ENCODE peak calls at places on chromosomes 5 and 9, in seven cellular contexts. One of them, this sample, is unnamed.

GRCh38 chr9:78000221-78000620 is 31.4 kb downstream of the GNAQ start:
- DNase-seq in AG09319: no peak
- DNase-seq in small intestine: no peak
- DNase-seq in stimulated activated CD8-positive, alpha-beta memory T cell treated with anti-CD3 and anti-CD28 coated beads, Interleukin-12 subunit alpha, Interleukin-12 subunit beta, amount 100 ng/mL, for 1 hour: no peak
- DNase-seq in skeletal muscle cell: no peak
- DNase-seq in left lung: no peak
- DNase-seq in CD8-positive, alpha-beta memory T cell: no peak
- DNase-seq in this sample: no peak

GRCh38 chr5:87260604-87261200 is 7.0 kb upstream of the RASA1 start:
- DNase-seq in AG09319: no peak
- DNase-seq in skeletal muscle cell: no peak
- DNase-seq in stimulated activated CD8-positive, alpha-beta memory T cell treated with anti-CD3 and anti-CD28 coated beads, Interleukin-12 subunit alpha, Interleukin-12 subunit beta, amount 100 ng/mL, for 1 hour: no peak
- DNase-seq in small intestine: peak
- DNase-seq in CD8-positive, alpha-beta memory T cell: no peak
- DNase-seq in left lung: no peak
- DNase-seq in this sample: no peak

GRCh38 chr5:56515011-56515410 is 281.9 kb upstream of the ANKRD55 start:
- DNase-seq in small intestine: no peak
- DNase-seq in stimulated activated CD8-positive, alpha-beta memory T cell treated with anti-CD3 and anti-CD28 coated beads, Interleukin-12 subunit alpha, Interleukin-12 subunit beta, amount 100 ng/mL, for 1 hour: no peak
- DNase-seq in CD8-positive, alpha-beta memory T cell: no peak
- DNase-seq in skeletal muscle cell: no peak
- DNase-seq in left lung: no peak
- DNase-seq in AG09319: no peak
- DNase-seq in this sample: no peak

GRCh38 chr5:173243808-173244305 is 8.9 kb upstream of the NKX2-5 start:
- DNase-seq in skeletal muscle cell: no peak
- DNase-seq in stimulated activated CD8-positive, alpha-beta memory T cell treated with anti-CD3 and anti-CD28 coated beads, Interleukin-12 subunit alpha, Interleukin-12 subunit beta, amount 100 ng/mL, for 1 hour: no peak
- DNase-seq in CD8-positive, alpha-beta memory T cell: no peak
- DNase-seq in left lung: no peak
- DNase-seq in AG09319: no peak
- DNase-seq in small intestine: no peak
- DNase-seq in this sample: no peak

GRCh38 chr9:77864096-77864889 is 167.3 kb downstream of the GNAQ start:
- DNase-seq in small intestine: peak
- DNase-seq in skeletal muscle cell: no peak
- DNase-seq in CD8-positive, alpha-beta memory T cell: no peak
- DNase-seq in stimulated activated CD8-positive, alpha-beta memory T cell treated with anti-CD3 and anti-CD28 coated beads, Interleukin-12 subunit alpha, Interleukin-12 subunit beta, amount 100 ng/mL, for 1 hour: no peak
- DNase-seq in AG09319: no peak
- DNase-seq in left lung: no peak
- DNase-seq in this sample: no peak

GRCh38 chr9:125200216-125201047 is at the start of gene RABEPK:
- DNase-seq in small intestine: peak
- DNase-seq in skeletal muscle cell: peak
- DNase-seq in left lung: peak
- DNase-seq in CD8-positive, alpha-beta memory T cell: peak
- DNase-seq in AG09319: peak
- DNase-seq in stimulated activated CD8-positive, alpha-beta memory T cell treated with anti-CD3 and anti-CD28 coated beads, Interleukin-12 subunit alpha, Interleukin-12 subunit beta, amount 100 ng/mL, for 1 hour: peak
- DNase-seq in this sample: peak

GRCh38 chr9:101354765-101355708 is 29.8 kb downstream of the BAAT start:
- DNase-seq in stimulated activated CD8-positive, alpha-beta memory T cell treated with anti-CD3 and anti-CD28 coated beads, Interleukin-12 subunit alpha, Interleukin-12 subunit beta, amount 100 ng/mL, for 1 hour: no peak
- DNase-seq in AG09319: no peak
- DNase-seq in left lung: no peak
- DNase-seq in skeletal muscle cell: no peak
- DNase-seq in small intestine: peak
- DNase-seq in CD8-positive, alpha-beta memory T cell: no peak
- DNase-seq in this sample: no peak

GRCh38 chr9:92066131-92066530 is 49.1 kb downstream of the SPTLC1 start:
- DNase-seq in CD8-positive, alpha-beta memory T cell: no peak
- DNase-seq in small intestine: no peak
- DNase-seq in skeletal muscle cell: no peak
- DNase-seq in stimulated activated CD8-positive, alpha-beta memory T cell treated with anti-CD3 and anti-CD28 coated beads, Interleukin-12 subunit alpha, Interleukin-12 subunit beta, amount 100 ng/mL, for 1 hour: no peak
- DNase-seq in AG09319: no peak
- DNase-seq in left lung: no peak
- DNase-seq in this sample: no peak

GRCh38 chr9:100597236-100597635 is 19.4 kb downstream of the CAVIN4 start:
- DNase-seq in AG09319: no peak
- DNase-seq in left lung: no peak
- DNase-seq in small intestine: no peak
- DNase-seq in CD8-positive, alpha-beta memory T cell: no peak
- DNase-seq in stimulated activated CD8-positive, alpha-beta memory T cell treated with anti-CD3 and anti-CD28 coated beads, Interleukin-12 subunit alpha, Interleukin-12 subunit beta, amount 100 ng/mL, for 1 hour: no peak
- DNase-seq in skeletal muscle cell: no peak
- DNase-seq in this sample: no peak

GRCh38 chr9:111516061-111516465 is 8.9 kb upstream of the ZNF483 start:
- DNase-seq in stimulated activated CD8-positive, alpha-beta memory T cell treated with anti-CD3 and anti-CD28 coated beads, Interleukin-12 subunit alpha, Interleukin-12 subunit beta, amount 100 ng/mL, for 1 hour: no peak
- DNase-seq in AG09319: no peak
- DNase-seq in CD8-positive, alpha-beta memory T cell: no peak
- DNase-seq in small intestine: no peak
- DNase-seq in skeletal muscle cell: no peak
- DNase-seq in left lung: no peak
- DNase-seq in this sample: no peak

GRCh38 chr5:92215116-92215515 is 832.0 kb upstream of the ARRDC3 start:
- DNase-seq in left lung: no peak
- DNase-seq in CD8-positive, alpha-beta memory T cell: no peak
- DNase-seq in small intestine: no peak
- DNase-seq in skeletal muscle cell: no peak
- DNase-seq in stimulated activated CD8-positive, alpha-beta memory T cell treated with anti-CD3 and anti-CD28 coated beads, Interleukin-12 subunit alpha, Interleukin-12 subunit beta, amount 100 ng/mL, for 1 hour: no peak
- DNase-seq in AG09319: no peak
- DNase-seq in this sample: no peak

GRCh38 chr9:16816006-16816405 is 54.5 kb downstream of the BNC2 start:
- DNase-seq in CD8-positive, alpha-beta memory T cell: no peak
- DNase-seq in small intestine: no peak
- DNase-seq in stimulated activated CD8-positive, alpha-beta memory T cell treated with anti-CD3 and anti-CD28 coated beads, Interleukin-12 subunit alpha, Interleukin-12 subunit beta, amount 100 ng/mL, for 1 hour: no peak
- DNase-seq in skeletal muscle cell: no peak
- DNase-seq in left lung: no peak
- DNase-seq in AG09319: no peak
- DNase-seq in this sample: no peak

GRCh38 chr5:178546675-178547033 is 43.5 kb downstream of the COL23A1 start:
- DNase-seq in left lung: no peak
- DNase-seq in skeletal muscle cell: no peak
- DNase-seq in AG09319: no peak
- DNase-seq in CD8-positive, alpha-beta memory T cell: no peak
- DNase-seq in stimulated activated CD8-positive, alpha-beta memory T cell treated with anti-CD3 and anti-CD28 coated beads, Interleukin-12 subunit alpha, Interleukin-12 subunit beta, amount 100 ng/mL, for 1 hour: no peak
- DNase-seq in small intestine: no peak
- DNase-seq in this sample: no peak

GRCh38 chr5:176632777-176633176 is 2.3 kb downstream of the EIF4E1B start:
- DNase-seq in AG09319: no peak
- DNase-seq in stimulated activated CD8-positive, alpha-beta memory T cell treated with anti-CD3 and anti-CD28 coated beads, Interleukin-12 subunit alpha, Interleukin-12 subunit beta, amount 100 ng/mL, for 1 hour: no peak
- DNase-seq in CD8-positive, alpha-beta memory T cell: no peak
- DNase-seq in skeletal muscle cell: no peak
- DNase-seq in small intestine: no peak
- DNase-seq in left lung: no peak
- DNase-seq in this sample: no peak

GRCh38 chr9:111969622-111970021 is 73.0 kb downstream of the UGCG start:
- DNase-seq in CD8-positive, alpha-beta memory T cell: no peak
- DNase-seq in stimulated activated CD8-positive, alpha-beta memory T cell treated with anti-CD3 and anti-CD28 coated beads, Interleukin-12 subunit alpha, Interleukin-12 subunit beta, amount 100 ng/mL, for 1 hour: no peak
- DNase-seq in small intestine: no peak
- DNase-seq in left lung: no peak
- DNase-seq in AG09319: no peak
- DNase-seq in skeletal muscle cell: no peak
- DNase-seq in this sample: no peak

GRCh38 chr5:683619-684481 is 9.3 kb downstream of the TPPP start:
- DNase-seq in AG09319: no peak
- DNase-seq in skeletal muscle cell: no peak
- DNase-seq in stimulated activated CD8-positive, alpha-beta memory T cell treated with anti-CD3 and anti-CD28 coated beads, Interleukin-12 subunit alpha, Interleukin-12 subunit beta, amount 100 ng/mL, for 1 hour: no peak
- DNase-seq in small intestine: no peak
- DNase-seq in CD8-positive, alpha-beta memory T cell: no peak
- DNase-seq in left lung: peak
- DNase-seq in this sample: no peak

GRCh38 chr9:21513431-21513830 is 31.3 kb upstream of the IFNE start:
- DNase-seq in skeletal muscle cell: peak
- DNase-seq in CD8-positive, alpha-beta memory T cell: no peak
- DNase-seq in small intestine: no peak
- DNase-seq in AG09319: no peak
- DNase-seq in stimulated activated CD8-positive, alpha-beta memory T cell treated with anti-CD3 and anti-CD28 coated beads, Interleukin-12 subunit alpha, Interleukin-12 subunit beta, amount 100 ng/mL, for 1 hour: no peak
- DNase-seq in left lung: no peak
- DNase-seq in this sample: no peak

GRCh38 chr9:125409637-125410521 is 148.3 kb downstream of the GAPVD1 start:
- DNase-seq in CD8-positive, alpha-beta memory T cell: peak
- DNase-seq in left lung: no peak
- DNase-seq in skeletal muscle cell: no peak
- DNase-seq in stimulated activated CD8-positive, alpha-beta memory T cell treated with anti-CD3 and anti-CD28 coated beads, Interleukin-12 subunit alpha, Interleukin-12 subunit beta, amount 100 ng/mL, for 1 hour: no peak
- DNase-seq in small intestine: peak
- DNase-seq in AG09319: peak
- DNase-seq in this sample: no peak

GRCh38 chr5:169763437-169764301 is 126.6 kb downstream of the DOCK2 start:
- DNase-seq in small intestine: no peak
- DNase-seq in skeletal muscle cell: no peak
- DNase-seq in CD8-positive, alpha-beta memory T cell: no peak
- DNase-seq in AG09319: no peak
- DNase-seq in stimulated activated CD8-positive, alpha-beta memory T cell treated with anti-CD3 and anti-CD28 coated beads, Interleukin-12 subunit alpha, Interleukin-12 subunit beta, amount 100 ng/mL, for 1 hour: no peak
- DNase-seq in left lung: no peak
- DNase-seq in this sample: no peak

GRCh38 chr9:134521817-134522501 is 119.6 kb upstream of the COL5A1 start:
- DNase-seq in small intestine: no peak
- DNase-seq in skeletal muscle cell: no peak
- DNase-seq in stimulated activated CD8-positive, alpha-beta memory T cell treated with anti-CD3 and anti-CD28 coated beads, Interleukin-12 subunit alpha, Interleukin-12 subunit beta, amount 100 ng/mL, for 1 hour: no peak
- DNase-seq in CD8-positive, alpha-beta memory T cell: no peak
- DNase-seq in left lung: peak
- DNase-seq in AG09319: no peak
- DNase-seq in this sample: no peak

GRCh38 chr5:88944751-88945507 is 61.9 kb upstream of the MEF2C start:
- DNase-seq in CD8-positive, alpha-beta memory T cell: no peak
- DNase-seq in skeletal muscle cell: no peak
- DNase-seq in AG09319: peak
- DNase-seq in stimulated activated CD8-positive, alpha-beta memory T cell treated with anti-CD3 and anti-CD28 coated beads, Interleukin-12 subunit alpha, Interleukin-12 subunit beta, amount 100 ng/mL, for 1 hour: no peak
- DNase-seq in small intestine: no peak
- DNase-seq in left lung: no peak
- DNase-seq in this sample: no peak

GRCh38 chr5:115179068-115179958 is 9.6 kb upstream of the TRIM36 start:
- DNase-seq in skeletal muscle cell: no peak
- DNase-seq in CD8-positive, alpha-beta memory T cell: no peak
- DNase-seq in left lung: peak
- DNase-seq in stimulated activated CD8-positive, alpha-beta memory T cell treated with anti-CD3 and anti-CD28 coated beads, Interleukin-12 subunit alpha, Interleukin-12 subunit beta, amount 100 ng/mL, for 1 hour: no peak
- DNase-seq in small intestine: peak
- DNase-seq in AG09319: no peak
- DNase-seq in this sample: peak

GRCh38 chr9:122206118-122207046 is 22.4 kb downstream of the LHX6 start:
- DNase-seq in AG09319: peak
- DNase-seq in small intestine: no peak
- DNase-seq in CD8-positive, alpha-beta memory T cell: no peak
- DNase-seq in skeletal muscle cell: peak
- DNase-seq in stimulated activated CD8-positive, alpha-beta memory T cell treated with anti-CD3 and anti-CD28 coated beads, Interleukin-12 subunit alpha, Interleukin-12 subunit beta, amount 100 ng/mL, for 1 hour: no peak
- DNase-seq in left lung: no peak
- DNase-seq in this sample: no peak

GRCh38 chr9:35488019-35488418 is 1.9 kb upstream of the RUSC2 start:
- DNase-seq in CD8-positive, alpha-beta memory T cell: no peak
- DNase-seq in stimulated activated CD8-positive, alpha-beta memory T cell treated with anti-CD3 and anti-CD28 coated beads, Interleukin-12 subunit alpha, Interleukin-12 subunit beta, amount 100 ng/mL, for 1 hour: no peak
- DNase-seq in skeletal muscle cell: no peak
- DNase-seq in AG09319: peak
- DNase-seq in small intestine: no peak
- DNase-seq in left lung: no peak
- DNase-seq in this sample: no peak

GRCh38 chr5:52811067-52811749 is 23.5 kb downstream of the ITGA1 start:
- DNase-seq in left lung: no peak
- DNase-seq in AG09319: no peak
- DNase-seq in stimulated activated CD8-positive, alpha-beta memory T cell treated with anti-CD3 and anti-CD28 coated beads, Interleukin-12 subunit alpha, Interleukin-12 subunit beta, amount 100 ng/mL, for 1 hour: no peak
- DNase-seq in skeletal muscle cell: no peak
- DNase-seq in CD8-positive, alpha-beta memory T cell: no peak
- DNase-seq in small intestine: no peak
- DNase-seq in this sample: no peak